ENCODE peak calls at places on chromosomes 11 and 22, in eight cellular contexts. Z, I, O, F, S, G, Y and T are unnamed samples.

GRCh38 chr11:122197055-122197987 is 81.3 kb upstream of the BLID start:
- DNase-seq in S (no peak), Y (no peak), Z (no peak), O (peak), G (peak), I (peak), F (peak), T (peak)

GRCh38 chr11:66002648-66003225 is 434 bp downstream of the BANF1 start:
- DNase-seq in Y (peak), Z (no peak), O (peak), F (peak), I (no peak), S (peak), G (peak), T (no peak)

GRCh38 chr11:76658231-76658630 is 12.3 kb downstream of the LRRC32 start:
- DNase-seq in I (no peak), F (no peak), S (no peak), Z (no peak), Y (no peak), O (no peak), G (no peak), T (no peak)

GRCh38 chr11:94134651-94135512 is 6.2 kb downstream of the PANX1 start:
- DNase-seq in Y (peak), G (no peak), I (no peak), O (peak), Z (no peak), F (peak), S (peak), T (peak)

GRCh38 chr11:61023086-61024035 is 51.9 kb downstream of the CD6 start:
- DNase-seq in Y (no peak), G (no peak), I (no peak), S (no peak), F (no peak), Z (no peak), O (peak), T (no peak)

GRCh38 chr11:27052668-27053067 is 12.1 kb downstream of the BBOX1 start:
- DNase-seq in F (no peak), S (no peak), O (no peak), G (no peak), I (no peak), Y (no peak), Z (no peak), T (peak)

GRCh38 chr11:14312736-14313438 is 46.1 kb downstream of the RRAS2 start:
- DNase-seq in Y (no peak), I (peak), F (peak), G (no peak), S (no peak), O (no peak), Z (no peak), T (no peak)

GRCh38 chr11:14774738-14775137 is 117.3 kb downstream of the CYP2R1 start:
- DNase-seq in S (no peak), Y (no peak), F (no peak), O (no peak), Z (no peak), I (no peak), G (no peak), T (no peak)

GRCh38 chr22:50340157-50340879 is 2.8 kb upstream of the PPP6R2 start:
- DNase-seq in F (no peak), O (no peak), S (no peak), I (no peak), Y (no peak), G (no peak), Z (no peak), T (peak)

GRCh38 chr11:69295079-69295994 is 1.4 kb downstream of the MYEOV start:
- DNase-seq in Z (no peak), Y (no peak), G (no peak), S (no peak), I (no peak), F (no peak), O (no peak), T (no peak)

GRCh38 chr22:46655861-46656608 is 35.8 kb downstream of the GRAMD4 start:
- DNase-seq in I (no peak), Y (no peak), Z (no peak), G (no peak), O (no peak), S (no peak), F (no peak), T (no peak)

GRCh38 chr11:28529540-28530410 is 421.6 kb downstream of the METTL15 start:
- DNase-seq in I (peak), Z (no peak), S (no peak), G (no peak), Y (no peak), O (peak), F (peak), T (peak)

GRCh38 chr11:80451105-80451504 is 1010.3 kb upstream of the TENM4 start:
- DNase-seq in S (no peak), F (no peak), Z (no peak), G (no peak), O (no peak), Y (no peak), I (no peak), T (no peak)

GRCh38 chr11:92204731-92205130 is 19.9 kb upstream of the FAT3 start:
- DNase-seq in Y (peak), G (no peak), S (no peak), O (no peak), Z (no peak), I (no peak), F (no peak), T (no peak)

GRCh38 chr11:29438815-29439214 is 578.0 kb downstream of the KCNA4 start:
- DNase-seq in I (no peak), G (no peak), S (no peak), Z (no peak), F (no peak), O (no peak), Y (no peak), T (no peak)

GRCh38 chr11:27688076-27688475 is 12.2 kb downstream of the BDNF start:
- DNase-seq in F (no peak), Y (no peak), G (no peak), I (no peak), Z (no peak), S (no peak), O (no peak), T (no peak)

GRCh38 chr11:74018331-74019005 is 9.6 kb upstream of the UCP3 start:
- DNase-seq in G (no peak), Y (peak), I (peak), F (peak), Z (no peak), O (peak), S (peak), T (peak)

GRCh38 chr11:63713776-63714175 is 32.5 kb downstream of the RTN3 start:
- DNase-seq in S (no peak), G (no peak), O (no peak), F (peak), I (no peak), Z (no peak), Y (no peak), T (no peak)

GRCh38 chr22:43151251-43152000 is at the start of gene TSPO:
- DNase-seq in Y (peak), O (peak), I (no peak), F (peak), S (peak), Z (peak), G (peak), T (peak)

GRCh38 chr22:37244114-37244921 is at the start of gene RAC2:
- DNase-seq in O (peak), Z (peak), Y (peak), G (no peak), I (no peak), S (peak), F (peak), T (peak)

GRCh38 chr11:88050247-88050646 is 125.0 kb downstream of the RAB38 start:
- DNase-seq in Z (no peak), S (no peak), I (no peak), Y (no peak), O (no peak), G (no peak), F (no peak), T (peak)

GRCh38 chr11:12430912-12431311 is 53.5 kb downstream of the PARVA start:
- DNase-seq in O (peak), F (peak), S (peak), Z (no peak), G (peak), Y (peak), I (peak), T (no peak)

GRCh38 chr11:94521684-94522083 is 9.4 kb downstream of the C11orf97 start:
- DNase-seq in S (no peak), F (peak), Z (no peak), G (peak), Y (no peak), O (no peak), I (no peak), T (peak)

GRCh38 chr11:65446446-65447277 is 24.1 kb downstream of the NEAT1 start:
- DNase-seq in Y (no peak), Z (no peak), I (peak), F (peak), O (no peak), G (no peak), S (no peak), T (no peak)

GRCh38 chr11:44286268-44286880 is 23.6 kb downstream of the ALX4 start:
- DNase-seq in F (peak), Z (peak), Y (no peak), I (no peak), O (peak), G (peak), S (peak), T (peak)

GRCh38 chr11:100791873-100792272 is 104.8 kb downstream of the ARHGAP42 start:
- DNase-seq in Y (no peak), I (no peak), G (no peak), F (peak), S (no peak), Z (no peak), O (no peak), T (no peak)

GRCh38 chr11:133545199-133545709 is 13.0 kb upstream of the OPCML start:
- DNase-seq in S (no peak), I (no peak), F (no peak), Y (no peak), G (no peak), O (no peak), Z (no peak), T (peak)

GRCh38 chr22:50626856-50627451 is 998 bp downstream of the ARSA start:
- DNase-seq in Y (no peak), O (no peak), F (no peak), I (no peak), G (no peak), Z (no peak), S (peak), T (no peak)

GRCh38 chr11:115409116-115409663 is 95.0 kb downstream of the CADM1 start:
- DNase-seq in Y (no peak), G (no peak), S (no peak), O (no peak), F (no peak), I (no peak), Z (no peak), T (no peak)

GRCh38 chr11:100556781-100557180 is 130.3 kb upstream of the ARHGAP42 start:
- DNase-seq in I (no peak), G (no peak), Z (no peak), O (no peak), F (no peak), S (no peak), Y (no peak), T (no peak)

GRCh38 chr11:19735512-19735911 is 22.9 kb downstream of the NAV2 start:
- DNase-seq in O (no peak), G (no peak), Y (no peak), S (no peak), I (no peak), F (peak), Z (no peak), T (no peak)

GRCh38 chr22:32567544-32567943 is 92.9 kb downstream of the FBXO7 start:
- DNase-seq in F (no peak), Y (no peak), G (no peak), O (no peak), Z (no peak), S (no peak), I (no peak), T (no peak)

GRCh38 chr22:28950567-28951411 is 67.4 kb downstream of the ZNRF3 start:
- DNase-seq in O (no peak), Y (no peak), G (no peak), F (no peak), I (no peak), Z (no peak), S (no peak), T (no peak)

GRCh38 chr22:36010913-36011312 is 17.7 kb downstream of the RBFOX2 start:
- DNase-seq in Y (no peak), G (no peak), I (peak), F (peak), S (no peak), Z (no peak), O (no peak), T (no peak)

GRCh38 chr11:47259178-47259977 is 1.6 kb downstream of the NR1H3 start:
- DNase-seq in S (peak), Y (no peak), F (peak), I (no peak), Z (peak), G (peak), O (peak), T (peak)

GRCh38 chr11:19651654-19652053 is 61.0 kb upstream of the NAV2 start:
- DNase-seq in Z (no peak), S (no peak), G (no peak), F (peak), O (no peak), I (no peak), Y (no peak), T (no peak)

GRCh38 chr11:117182551-117182935 is 4.0 kb downstream of the SIDT2 start:
- DNase-seq in I (no peak), Y (no peak), S (no peak), G (no peak), Z (no peak), O (peak), F (no peak), T (no peak)

GRCh38 chr22:17830041-17830961 is 56.0 kb upstream of the BID start:
- DNase-seq in F (peak), Y (peak), G (peak), Z (peak), I (peak), O (peak), S (peak), T (peak)

GRCh38 chr11:15938983-15939382 is 417.4 kb downstream of the SOX6 start:
- DNase-seq in G (no peak), F (no peak), I (no peak), Z (no peak), Y (no peak), S (no peak), O (no peak), T (no peak)

GRCh38 chr11:15940462-15941205 is 415.7 kb downstream of the SOX6 start:
- DNase-seq in Z (no peak), I (no peak), S (no peak), F (no peak), G (no peak), Y (no peak), O (no peak), T (no peak)

GRCh38 chr11:15942126-15942525 is 414.2 kb downstream of the SOX6 start:
- DNase-seq in G (no peak), I (no peak), Z (no peak), F (no peak), O (no peak), Y (no peak), S (no peak), T (no peak)

GRCh38 chr11:15942936-15943335 is 413.4 kb downstream of the SOX6 start:
- DNase-seq in O (no peak), F (no peak), G (no peak), S (no peak), Z (no peak), Y (no peak), I (no peak), T (no peak)

DNA sequence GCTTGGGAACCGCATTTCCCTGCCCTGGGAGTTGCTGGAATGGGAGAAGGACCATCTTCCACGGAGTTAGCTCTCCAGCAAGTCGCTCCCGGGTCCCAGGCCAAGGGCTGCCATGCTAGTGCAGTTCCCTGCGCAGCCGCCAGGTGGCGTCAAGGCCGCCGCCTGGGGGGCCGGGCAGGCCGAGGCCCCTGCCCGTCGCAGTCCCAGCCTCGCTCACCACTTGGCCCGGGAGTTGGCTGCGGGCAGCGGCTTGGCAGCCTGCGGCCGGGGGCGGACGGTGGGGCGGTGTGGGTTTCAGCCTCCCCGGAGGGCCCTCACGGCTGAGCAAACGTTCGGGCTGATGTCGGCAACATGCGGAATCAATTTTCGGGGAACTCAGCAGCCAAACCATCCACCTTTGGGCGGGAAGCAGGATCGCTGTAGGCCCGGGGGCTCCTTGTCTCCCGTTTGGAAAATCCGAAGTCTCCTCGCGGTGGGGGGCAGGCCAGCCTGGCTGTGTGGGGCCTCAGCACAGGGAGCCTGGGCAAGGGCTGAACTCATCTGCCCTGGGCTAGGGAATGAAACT is 415.1 kb downstream of the SOX6 start:
- DNase-seq in S (no peak), Z (no peak), I (no peak), F (peak), O (no peak), G (no peak), Y (no peak), T (peak)
- H3K4me3 ChIP-seq in S (no peak), Z (no peak), I (no peak), F (no peak), O (no peak), G (no peak), Y (no peak), T (no peak)

GRCh38 chr11:78685156-78685555 is 110.5 kb upstream of the NARS2 start:
- DNase-seq in I (no peak), O (no peak), Z (no peak), Y (no peak), G (no peak), S (no peak), F (no peak), T (no peak)

GRCh38 chr11:78689558-78690153 is 115.0 kb upstream of the NARS2 start:
- DNase-seq in S (no peak), I (no peak), Z (no peak), G (no peak), Y (no peak), F (no peak), O (no peak), T (no peak)

GRCh38 chr11:78684377-78684776 is 109.7 kb upstream of the NARS2 start:
- DNase-seq in I (no peak), S (no peak), F (no peak), G (no peak), O (no peak), Y (no peak), Z (no peak), T (peak)

GRCh38 chr11:78688460-78688859 is 113.8 kb upstream of the NARS2 start:
- DNase-seq in F (no peak), S (no peak), O (no peak), G (no peak), Z (no peak), I (no peak), Y (no peak), T (no peak)

GRCh38 chr11:78683774-78684173 is 109.1 kb upstream of the NARS2 start:
- DNase-seq in G (no peak), O (peak), F (no peak), Y (no peak), I (no peak), S (no peak), Z (no peak), T (no peak)
- H3K4me3 ChIP-seq in G (no peak), O (no peak), F (no peak), Y (no peak), I (no peak), S (no peak), Z (no peak), T (no peak)

DNA sequence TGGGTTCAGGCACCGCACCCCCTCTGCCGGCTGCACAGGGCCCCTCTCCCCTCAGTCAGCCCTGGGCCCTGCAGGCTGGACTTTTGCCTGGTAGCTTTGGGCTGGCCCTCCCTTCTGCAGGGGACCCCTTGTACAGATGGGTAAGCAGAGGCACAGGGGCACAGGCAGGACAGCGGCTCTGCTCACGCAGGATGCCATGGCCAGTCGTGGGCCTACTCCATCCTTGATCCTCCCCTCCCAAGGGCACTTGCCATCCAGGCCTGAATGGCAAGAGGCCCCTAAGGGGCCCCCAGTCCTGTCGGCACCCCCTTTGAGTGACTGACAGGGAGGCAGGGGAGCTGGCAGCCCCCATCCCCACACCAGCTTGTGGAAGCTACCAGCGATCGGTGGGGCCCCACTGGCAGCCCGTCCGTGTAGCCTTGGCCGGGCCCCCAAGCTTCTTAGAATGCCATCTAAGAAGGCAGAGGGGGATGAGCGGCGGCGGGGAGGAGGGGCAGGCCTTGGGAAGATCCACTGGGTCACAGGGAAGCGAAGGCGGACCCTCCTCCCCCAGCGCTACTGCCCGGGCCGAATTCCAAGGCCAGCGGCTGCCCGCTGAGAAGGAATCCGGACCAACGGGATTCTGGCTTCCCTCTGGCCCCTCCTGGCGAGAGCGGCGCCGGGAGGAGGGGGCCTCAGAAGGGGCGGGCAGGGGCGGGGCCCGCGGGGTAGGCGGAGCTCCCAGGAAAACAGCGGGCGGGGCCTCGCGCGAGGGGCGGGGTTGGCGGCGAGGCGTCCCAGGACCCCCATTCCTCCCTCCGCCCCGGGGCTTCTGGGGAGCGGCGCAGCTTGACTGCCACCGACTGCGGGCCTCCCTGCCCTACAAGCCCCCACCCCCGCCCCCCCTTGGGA is 6.8 kb upstream of the CHKA start:
- DNase-seq in G (no peak), I (no peak), Z (no peak), F (peak), O (peak), Y (peak), S (no peak), T (no peak)
- H3K4me3 ChIP-seq in G (no peak), I (peak), Z (no peak), F (peak), O (no peak), Y (no peak), S (peak), T (no peak)

DNA sequence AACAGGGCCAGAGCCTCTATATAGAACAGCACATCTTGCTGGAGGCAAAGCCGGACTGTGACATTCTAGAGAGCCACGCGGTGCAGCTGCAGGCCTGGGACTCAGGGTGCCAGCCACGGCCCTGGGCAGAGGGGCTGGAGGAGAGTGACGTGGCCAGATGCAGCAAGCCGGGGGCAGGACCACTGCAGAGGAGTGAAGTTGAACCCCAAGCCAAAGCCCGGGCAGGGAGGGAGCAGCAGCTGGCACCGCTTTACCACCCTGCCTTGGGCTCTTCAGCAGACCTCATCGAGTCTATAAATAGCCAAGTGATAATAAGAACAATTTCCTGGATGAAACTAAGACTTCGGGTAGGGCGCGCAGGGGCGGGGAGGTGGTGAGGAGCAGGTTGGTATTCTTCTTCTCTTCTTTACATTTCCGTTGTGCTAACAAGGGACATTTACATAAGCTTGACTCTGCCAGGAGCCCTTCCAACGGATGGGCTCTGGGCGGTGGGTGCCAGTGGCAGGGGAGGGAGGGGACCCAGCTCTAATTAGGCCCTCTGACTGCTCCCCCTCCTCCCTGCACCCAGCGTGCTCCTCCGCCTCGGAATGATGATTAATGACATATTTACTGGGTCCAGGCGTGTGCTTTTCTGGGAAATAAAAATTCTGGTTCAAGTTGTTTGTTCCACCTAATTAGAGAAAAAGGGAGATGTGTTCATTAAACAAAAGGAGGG is 110.2 kb downstream of the ST3GAL4 start:
- DNase-seq in O (peak), G (no peak), S (no peak), Z (no peak), I (no peak), Y (no peak), F (peak), T (no peak)
- H3K4me3 ChIP-seq in O (no peak), G (no peak), S (no peak), Z (no peak), I (no peak), Y (no peak), F (no peak), T (no peak)